ENCODE peak calls at places on chromosome 5, in five cellular contexts. One of them, this sample, is unnamed.

GRCh38 chr5:40405230-40405629 is 274.5 kb upstream of the PTGER4 start:
- DNase-seq in NAMALWA: no peak
- DNase-seq in nephron progenitor cell: no peak
- DNase-seq in occipital lobe: no peak
- DNase-seq in GM19239: no peak
- DNase-seq in this sample: no peak

GRCh38 chr5:1121101-1121500 is 9.2 kb upstream of the SLC12A7 start:
- DNase-seq in NAMALWA: no peak
- DNase-seq in nephron progenitor cell: no peak
- DNase-seq in occipital lobe: no peak
- DNase-seq in GM19239: no peak
- DNase-seq in this sample: no peak

GRCh38 chr5:82352146-82352791 is 74.1 kb upstream of the RPS23 start:
- DNase-seq in NAMALWA: peak
- DNase-seq in nephron progenitor cell: no peak
- DNase-seq in occipital lobe: no peak
- DNase-seq in GM19239: no peak
- DNase-seq in this sample: no peak

GRCh38 chr5:151740336-151740942 is 18.0 kb downstream of the ATOX1 start:
- DNase-seq in NAMALWA: peak
- DNase-seq in nephron progenitor cell: peak
- DNase-seq in occipital lobe: peak
- DNase-seq in GM19239: peak
- DNase-seq in this sample: peak

GRCh38 chr5:141412853-141413539 is at the start of gene PCDHGA10:
- DNase-seq in NAMALWA: peak
- DNase-seq in nephron progenitor cell: peak
- DNase-seq in occipital lobe: no peak
- DNase-seq in GM19239: peak
- DNase-seq in this sample: peak

GRCh38 chr5:9440517-9440916 is 105.4 kb downstream of the SEMA5A start:
- DNase-seq in NAMALWA: no peak
- DNase-seq in nephron progenitor cell: no peak
- DNase-seq in occipital lobe: no peak
- DNase-seq in GM19239: no peak
- DNase-seq in this sample: no peak

GRCh38 chr5:72246239-72246580 is 73.8 kb downstream of the MRPS27 start:
- DNase-seq in NAMALWA: no peak
- DNase-seq in nephron progenitor cell: no peak
- DNase-seq in occipital lobe: no peak
- DNase-seq in GM19239: no peak
- DNase-seq in this sample: no peak

GRCh38 chr5:71865202-71865601 is 146.1 kb downstream of the CARTPT start:
- DNase-seq in NAMALWA: no peak
- DNase-seq in nephron progenitor cell: no peak
- DNase-seq in occipital lobe: peak
- DNase-seq in GM19239: no peak
- DNase-seq in this sample: no peak

GRCh38 chr5:153891394-153891793 is 147.3 kb downstream of the FAM114A2 start:
- DNase-seq in NAMALWA: no peak
- DNase-seq in nephron progenitor cell: no peak
- DNase-seq in occipital lobe: no peak
- DNase-seq in GM19239: no peak
- DNase-seq in this sample: no peak

GRCh38 chr5:136031713-136032112 is 2.9 kb downstream of the TGFBI start:
- DNase-seq in NAMALWA: no peak
- DNase-seq in nephron progenitor cell: no peak
- DNase-seq in occipital lobe: no peak
- DNase-seq in GM19239: no peak
- DNase-seq in this sample: no peak

GRCh38 chr5:38452201-38452600 is 104.2 kb downstream of the LIFR start:
- DNase-seq in NAMALWA: no peak
- DNase-seq in nephron progenitor cell: no peak
- DNase-seq in occipital lobe: no peak
- DNase-seq in GM19239: no peak
- DNase-seq in this sample: no peak

GRCh38 chr5:180802325-180803180 is at the start of gene MGAT1:
- DNase-seq in NAMALWA: peak
- DNase-seq in nephron progenitor cell: peak
- DNase-seq in occipital lobe: peak
- DNase-seq in GM19239: peak
- DNase-seq in this sample: peak

GRCh38 chr5:55498466-55498865 is 36.3 kb downstream of the PLPP1 start:
- DNase-seq in NAMALWA: no peak
- DNase-seq in nephron progenitor cell: no peak
- DNase-seq in occipital lobe: no peak
- DNase-seq in GM19239: no peak
- DNase-seq in this sample: no peak

GRCh38 chr5:134106991-134107701 is 7.3 kb upstream of the TCF7 start:
- DNase-seq in NAMALWA: no peak
- DNase-seq in nephron progenitor cell: no peak
- DNase-seq in occipital lobe: no peak
- DNase-seq in GM19239: no peak
- DNase-seq in this sample: no peak